ENCODE peak calls at places on chromosomes 6 and 20, in ten cellular contexts. P is stimulated activated CD4-positive, alpha-beta T cell treated with anti-CD3 and anti-CD28 coated beads, Interleukin-2, amount 100 ng/mL, for 48 hours; M is foreskin fibroblast; G is HEK293T; Y is stimulated activated CD8-positive, alpha-beta memory T cell treated with anti-CD3 and anti-CD28 coated beads, Interleukin-2, amount 100 ng/mL, for 1 hour; H is NCI-H1092 treated with DMSO at 0.1 percent for 48 hours; T is GM12878; N is amygdala; S is EL; O is progenitor cell of endocrine pancreas. I is an unnamed sample.

GRCh38 chr20:54633903-54634302 is 158.5 kb downstream of the DOK5 start:
- DNase-seq in P (no peak), M (no peak), G (no peak), Y (no peak), H (no peak), T (peak), N (no peak), S (no peak), O (no peak), I (no peak)

GRCh38 chr20:36493801-36494114 is 47.6 kb upstream of the MYL9 start:
- DNase-seq in P (no peak), M (peak), G (no peak), Y (no peak), H (no peak), T (no peak), N (no peak), S (peak), O (no peak), I (no peak)

GRCh38 chr20:61647741-61648140 is 395.7 kb downstream of the CDH4 start:
- DNase-seq in P (no peak), M (no peak), G (no peak), Y (no peak), H (no peak), T (no peak), N (no peak), S (no peak), O (no peak), I (no peak)

GRCh38 chr6:139882234-139882633 is 507.8 kb upstream of the CITED2 start:
- DNase-seq in P (no peak), M (no peak), G (no peak), Y (no peak), H (no peak), T (no peak), N (no peak), S (peak), O (no peak), I (no peak)

GRCh38 chr6:147676896-147677295 is 168.4 kb downstream of the SAMD5 start:
- DNase-seq in P (no peak), M (no peak), G (no peak), Y (no peak), H (no peak), T (no peak), N (no peak), S (no peak), O (no peak), I (no peak)

GRCh38 chr6:125759184-125759902 is 9.9 kb downstream of the HEY2 start:
- DNase-seq in P (no peak), M (no peak), G (no peak), Y (no peak), H (no peak), T (no peak), N (no peak), S (no peak), O (no peak), I (no peak)

GRCh38 chr6:38149526-38149925 is 330.0 kb downstream of the ZFAND3 start:
- DNase-seq in P (no peak), M (no peak), G (no peak), Y (no peak), H (peak), T (no peak), N (no peak), S (no peak), O (no peak), I (peak)

GRCh38 chr20:35871311-35871771 is 83.0 kb downstream of the SCAND1 start:
- DNase-seq in P (no peak), M (no peak), G (no peak), Y (no peak), H (no peak), T (no peak), N (no peak), S (peak), O (no peak), I (no peak)

GRCh38 chr6:169966312-169967181 is 215.1 kb downstream of the ERMARD start:
- DNase-seq in P (no peak), M (no peak), G (no peak), Y (no peak), H (no peak), T (no peak), N (no peak), S (no peak), O (no peak), I (no peak)